ENCODE peak calls at places on chromosomes 12 and 14, in four cellular contexts. One of them, this sample, is unnamed.

GRCh38 chr12:113647048-113647447 is 175.4 kb upstream of the LHX5 start:
- DNase-seq in brain microvascular endothelial cell: no peak
- DNase-seq in AG09309: no peak
- DNase-seq in kidney: no peak
- DNase-seq in this sample: no peak

GRCh38 chr12:118391424-118391823 is 15.1 kb downstream of the SUDS3 start:
- DNase-seq in AG09309: no peak
- DNase-seq in brain microvascular endothelial cell: no peak
- DNase-seq in kidney: no peak
- DNase-seq in this sample: no peak

GRCh38 chr12:131785763-131786330 is 42.3 kb upstream of the MMP17 start:
- DNase-seq in brain microvascular endothelial cell: no peak
- DNase-seq in kidney: peak
- DNase-seq in AG09309: no peak
- DNase-seq in this sample: no peak

GRCh38 chr14:95039993-95040348 is 117.4 kb downstream of the DICER1 start:
- DNase-seq in brain microvascular endothelial cell: no peak
- DNase-seq in AG09309: no peak
- DNase-seq in kidney: no peak
- DNase-seq in this sample: no peak

GRCh38 chr12:91133871-91134270 is 22.6 kb upstream of the LUM start:
- DNase-seq in AG09309: peak
- DNase-seq in kidney: no peak
- DNase-seq in brain microvascular endothelial cell: peak
- DNase-seq in this sample: no peak

GRCh38 chr14:72000907-72001306 is 68.7 kb downstream of the RGS6 start:
- DNase-seq in brain microvascular endothelial cell: no peak
- DNase-seq in kidney: peak
- DNase-seq in AG09309: no peak
- DNase-seq in this sample: no peak

GRCh38 chr14:95394297-95394891 is 74.7 kb upstream of the CLMN start:
- DNase-seq in brain microvascular endothelial cell: no peak
- DNase-seq in AG09309: no peak
- DNase-seq in kidney: no peak
- DNase-seq in this sample: no peak

GRCh38 chr12:91224411-91224810 is 41.8 kb upstream of the DCN start:
- DNase-seq in brain microvascular endothelial cell: no peak
- DNase-seq in AG09309: no peak
- DNase-seq in kidney: no peak
- DNase-seq in this sample: no peak

GRCh38 chr14:50619569-50620141 is 48.5 kb downstream of the SAV1 start:
- DNase-seq in kidney: no peak
- DNase-seq in brain microvascular endothelial cell: peak
- DNase-seq in AG09309: peak
- DNase-seq in this sample: no peak

DNA sequence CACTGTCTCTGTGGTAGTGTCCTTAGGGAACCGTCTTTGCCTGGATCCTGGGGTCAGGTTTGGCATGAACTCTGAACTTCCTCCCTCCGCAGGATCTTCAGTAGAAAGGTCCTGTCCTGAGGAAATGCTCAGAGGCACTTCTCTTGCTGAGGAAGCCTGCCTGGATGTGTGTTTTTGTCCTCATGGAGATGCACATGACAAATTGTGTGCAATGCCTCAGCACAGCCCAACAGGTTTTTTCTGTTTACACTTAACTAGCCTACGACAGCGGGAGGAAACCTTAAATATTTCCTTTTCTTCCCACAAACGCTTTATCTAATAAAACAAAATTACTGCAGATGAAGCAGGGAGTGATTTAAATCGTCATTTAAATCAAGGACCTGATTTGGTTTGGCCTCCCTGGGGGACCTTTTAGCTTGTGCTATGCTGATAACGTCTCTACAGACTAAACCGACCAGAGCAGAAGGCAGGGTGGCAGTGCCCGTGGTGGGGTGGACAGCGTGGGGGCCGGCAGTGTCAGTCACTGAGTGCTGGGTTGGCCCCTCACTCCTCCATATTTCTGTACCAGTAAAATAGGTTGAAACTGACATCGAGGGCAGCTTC is 18.5 kb downstream of the FBXL14 start:
- DNase-seq in kidney: no peak
- DNase-seq in AG09309: no peak
- DNase-seq in brain microvascular endothelial cell: no peak
- DNase-seq in this sample: no peak
- H3K4me3 ChIP-seq in kidney: peak
- H3K4me3 ChIP-seq in AG09309: no peak
- H3K4me3 ChIP-seq in brain microvascular endothelial cell: no peak
- H3K4me3 ChIP-seq in this sample: no peak

GRCh38 chr14:105415481-105416428 is 3.9 kb upstream of the MTA1 start:
- DNase-seq in AG09309: no peak
- DNase-seq in brain microvascular endothelial cell: no peak
- DNase-seq in kidney: no peak
- DNase-seq in this sample: no peak
- H3K4me3 ChIP-seq in AG09309: no peak
- H3K4me3 ChIP-seq in brain microvascular endothelial cell: peak
- H3K4me3 ChIP-seq in kidney: no peak
- H3K4me3 ChIP-seq in this sample: peak

GRCh38 chr12:46831335-46832083 is 5.7 kb upstream of the SLC38A4 start:
- DNase-seq in kidney: peak
- DNase-seq in AG09309: no peak
- DNase-seq in brain microvascular endothelial cell: no peak
- DNase-seq in this sample: no peak

GRCh38 chr12:46835785-46836184 is 10.0 kb upstream of the SLC38A4 start:
- DNase-seq in brain microvascular endothelial cell: no peak
- DNase-seq in kidney: no peak
- DNase-seq in AG09309: no peak
- DNase-seq in this sample: no peak

GRCh38 chr12:46830731-46831334 is 5.0 kb upstream of the SLC38A4 start:
- DNase-seq in brain microvascular endothelial cell: no peak
- DNase-seq in kidney: no peak
- DNase-seq in AG09309: no peak
- DNase-seq in this sample: no peak

DNA sequence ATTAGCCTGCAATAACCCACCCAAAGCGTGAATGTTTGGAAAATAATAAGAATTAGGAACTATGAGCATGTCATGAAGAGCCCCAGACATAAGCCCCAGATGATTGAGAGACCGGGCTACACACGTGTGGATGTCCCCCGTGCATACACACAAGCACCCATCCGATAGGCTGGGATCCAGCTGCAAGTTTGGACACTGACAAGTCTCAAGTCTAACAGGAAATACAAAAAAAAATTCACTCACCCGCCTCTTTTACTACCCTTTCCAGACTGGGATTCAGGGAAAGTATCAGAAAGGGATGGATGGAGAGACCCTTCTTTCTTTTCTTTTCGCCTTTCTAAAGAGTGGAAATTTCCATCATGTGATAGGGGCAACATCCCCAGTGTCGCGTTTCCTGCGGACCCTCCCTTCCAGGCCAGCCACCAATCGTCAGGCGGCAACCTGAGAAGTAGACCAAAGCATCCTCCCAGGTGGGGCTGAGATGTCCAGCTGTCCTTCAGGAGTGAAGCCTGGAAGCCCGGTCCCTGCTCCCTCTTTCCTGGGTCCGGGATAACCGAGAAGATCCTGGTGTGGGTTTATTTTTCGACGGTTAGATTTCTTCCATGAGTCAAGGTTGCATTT is 6.4 kb upstream of the SLC38A4 start:
- DNase-seq in brain microvascular endothelial cell: no peak
- DNase-seq in AG09309: no peak
- DNase-seq in kidney: no peak
- DNase-seq in this sample: no peak
- H3K4me3 ChIP-seq in brain microvascular endothelial cell: peak
- H3K4me3 ChIP-seq in AG09309: no peak
- H3K4me3 ChIP-seq in kidney: no peak
- H3K4me3 ChIP-seq in this sample: no peak

DNA sequence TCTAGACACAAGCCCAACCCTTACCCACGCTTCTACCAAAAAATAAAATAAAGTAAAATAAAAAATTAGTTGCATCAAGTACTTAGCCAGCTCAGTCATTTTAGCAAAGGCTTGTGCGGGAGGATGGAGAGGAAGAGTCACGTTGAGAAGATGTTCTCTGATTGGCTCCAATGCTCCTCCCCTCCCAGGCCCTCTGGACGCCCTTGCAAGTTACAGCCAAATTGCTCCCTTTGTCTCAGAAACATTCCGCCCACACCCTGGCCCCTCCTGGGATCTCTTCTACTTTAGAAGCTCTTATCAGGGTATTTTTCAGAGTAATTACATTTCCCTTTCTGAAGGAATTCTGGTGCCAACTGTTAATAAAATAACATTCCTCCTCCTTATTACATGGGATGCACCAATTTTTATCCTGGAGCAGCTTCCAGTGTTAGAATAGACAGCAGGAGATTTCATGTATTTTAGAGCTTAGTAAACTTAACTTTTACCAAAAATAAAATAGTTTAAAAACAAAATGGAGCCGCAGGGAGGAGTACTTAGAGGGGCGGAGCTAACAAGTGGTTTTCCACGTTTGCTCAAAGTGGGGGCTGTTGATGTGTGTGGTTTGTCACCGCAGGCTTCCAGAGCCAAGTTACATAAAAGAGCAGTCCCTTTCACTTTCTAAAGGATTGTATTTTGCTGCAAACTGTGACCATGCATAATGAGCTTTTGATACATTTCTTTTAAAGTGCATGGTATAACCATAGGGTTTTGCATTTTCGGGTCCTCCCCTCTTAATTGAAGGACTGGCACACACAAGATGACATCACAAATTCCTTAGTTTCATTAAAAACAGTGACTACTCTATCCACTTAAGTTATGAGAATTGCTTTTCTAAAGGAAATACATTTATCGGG is 71.7 kb upstream of the RAP1B start:
- DNase-seq in kidney: peak
- DNase-seq in AG09309: no peak
- DNase-seq in brain microvascular endothelial cell: peak
- DNase-seq in this sample: peak
- H3K4me3 ChIP-seq in kidney: peak
- H3K4me3 ChIP-seq in AG09309: peak
- H3K4me3 ChIP-seq in brain microvascular endothelial cell: peak
- H3K4me3 ChIP-seq in this sample: peak

GRCh38 chr12:67449591-67450052 is 180.5 kb downstream of the CAND1 start:
- DNase-seq in AG09309: no peak
- DNase-seq in brain microvascular endothelial cell: no peak
- DNase-seq in kidney: no peak
- DNase-seq in this sample: no peak
- H3K4me3 ChIP-seq in AG09309: no peak
- H3K4me3 ChIP-seq in brain microvascular endothelial cell: no peak
- H3K4me3 ChIP-seq in kidney: no peak
- H3K4me3 ChIP-seq in this sample: no peak

DNA sequence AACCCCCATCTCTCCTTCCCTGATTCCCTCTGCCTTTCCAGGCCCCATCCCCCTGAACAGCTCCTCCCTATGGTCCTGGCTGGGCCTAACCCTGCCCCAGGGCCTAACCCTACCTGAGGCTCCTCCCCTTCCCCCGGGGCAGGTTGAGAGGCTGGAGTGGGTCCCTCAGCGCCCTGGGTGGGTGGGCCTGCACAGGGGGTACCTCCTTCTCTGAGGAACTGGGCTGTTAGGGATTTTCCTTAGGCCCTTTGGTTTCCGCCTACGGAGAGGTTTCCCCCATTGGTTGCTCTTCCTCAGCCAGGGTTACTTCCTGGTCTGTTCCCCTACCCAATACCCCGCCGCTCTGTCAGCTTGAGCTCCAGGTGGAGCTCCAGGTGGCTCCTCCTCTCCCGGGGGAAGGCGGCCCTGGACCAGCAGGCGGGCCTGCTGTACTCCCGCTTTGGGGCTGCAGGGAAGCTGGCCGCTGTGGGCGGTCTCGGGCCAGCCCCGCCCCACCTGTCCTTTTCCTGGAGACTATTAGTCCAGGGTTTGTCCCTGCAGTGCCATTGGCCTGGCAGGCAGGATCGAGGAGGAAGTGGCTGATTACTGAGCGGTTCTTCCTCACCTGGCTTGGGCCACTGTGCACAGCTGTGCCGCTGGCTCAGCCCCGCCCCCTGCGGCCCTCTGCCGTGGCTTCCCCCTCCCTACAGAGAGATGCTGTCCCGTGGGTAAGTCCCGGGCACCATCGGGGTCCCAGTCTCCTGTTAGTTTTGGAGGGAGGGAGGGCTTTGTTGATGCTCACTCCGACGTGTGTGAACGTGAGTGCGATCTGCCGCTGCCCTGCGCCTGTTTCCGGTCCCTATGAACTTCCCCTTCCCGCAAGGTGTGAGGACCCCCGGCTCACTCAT is 2.5 kb downstream of the C12orf57 start:
- DNase-seq in AG09309: no peak
- DNase-seq in brain microvascular endothelial cell: no peak
- DNase-seq in kidney: peak
- DNase-seq in this sample: no peak
- H3K4me3 ChIP-seq in AG09309: no peak
- H3K4me3 ChIP-seq in brain microvascular endothelial cell: no peak
- H3K4me3 ChIP-seq in kidney: peak
- H3K4me3 ChIP-seq in this sample: no peak

DNA sequence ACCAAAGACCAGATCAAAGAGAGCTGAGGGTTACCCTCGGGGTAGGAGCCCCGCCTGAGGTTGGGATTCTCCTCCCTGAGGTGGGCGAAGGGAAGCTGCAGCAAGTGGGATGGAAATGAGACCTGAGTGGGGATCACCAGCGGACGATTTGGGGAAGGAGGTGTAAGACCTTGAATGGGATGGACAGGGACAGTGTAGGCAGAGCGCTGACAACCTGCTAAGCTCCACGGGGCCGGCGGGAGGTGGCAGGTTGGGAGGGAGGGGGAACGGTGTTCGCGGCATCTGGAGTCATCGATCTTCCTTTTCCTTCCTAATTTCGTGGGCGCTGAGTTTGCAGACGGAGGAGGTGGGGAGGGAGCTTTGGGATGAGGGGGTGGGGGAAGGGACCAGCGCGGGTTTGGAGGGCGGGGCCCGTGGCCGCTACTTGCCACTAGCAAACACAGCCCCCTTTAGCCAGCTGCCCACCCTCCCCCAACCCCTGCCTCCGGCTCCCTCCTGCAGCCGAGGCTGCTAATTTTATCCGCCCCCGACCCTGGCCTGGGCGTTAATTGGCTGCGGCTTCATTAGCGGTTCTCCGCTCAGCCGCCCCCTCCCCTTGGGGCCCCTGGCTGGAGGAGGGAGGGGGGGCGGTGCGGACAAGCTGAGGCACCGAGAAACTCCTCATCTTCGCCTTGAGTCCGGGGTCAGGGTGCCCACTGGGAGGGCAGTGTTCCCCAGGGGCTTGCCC is 2.8 kb upstream of the SHMT2 start:
- DNase-seq in kidney: no peak
- DNase-seq in AG09309: no peak
- DNase-seq in brain microvascular endothelial cell: no peak
- DNase-seq in this sample: no peak
- H3K4me3 ChIP-seq in kidney: no peak
- H3K4me3 ChIP-seq in AG09309: no peak
- H3K4me3 ChIP-seq in brain microvascular endothelial cell: no peak
- H3K4me3 ChIP-seq in this sample: no peak

GRCh38 chr14:104223810-104224515 is 85.6 kb downstream of the KIF26A start:
- DNase-seq in AG09309: no peak
- DNase-seq in kidney: peak
- DNase-seq in brain microvascular endothelial cell: no peak
- DNase-seq in this sample: no peak
- H3K4me3 ChIP-seq in AG09309: no peak
- H3K4me3 ChIP-seq in kidney: no peak
- H3K4me3 ChIP-seq in brain microvascular endothelial cell: no peak
- H3K4me3 ChIP-seq in this sample: no peak

GRCh38 chr14:81323094-81323493 is 77.0 kb downstream of the STON2 start:
- DNase-seq in AG09309: no peak
- DNase-seq in kidney: no peak
- DNase-seq in brain microvascular endothelial cell: no peak
- DNase-seq in this sample: no peak
- H3K4me3 ChIP-seq in AG09309: no peak
- H3K4me3 ChIP-seq in kidney: peak
- H3K4me3 ChIP-seq in brain microvascular endothelial cell: no peak
- H3K4me3 ChIP-seq in this sample: no peak

This sample was measured in MG63.